ENCODE peak calls at places on chromosome 20, in seven cellular contexts. A, I, D, U, L, Q and F are unnamed samples.

GRCh38 chr20:49167811-49168507 is 20.2 kb downstream of the STAU1 start:
- DNase-seq in A (peak; percentile 31), I (no peak), D (no peak), U (no peak), L (no peak), Q (no peak), F (no peak)

GRCh38 chr20:1904160-1904559 is 9.0 kb downstream of the SIRPA start:
- DNase-seq in A (no peak), I (no peak), D (no peak), U (no peak), L (no peak), Q (no peak), F (no peak)

GRCh38 chr20:17971571-17972013 is 2.8 kb downstream of the MGME1 start:
- DNase-seq in A (peak; percentile 57), I (peak; percentile 64), D (no peak), U (no peak), L (peak; percentile 80), Q (no peak), F (no peak)

GRCh38 chr20:13170771-13171170 is 50.3 kb upstream of the ISM1 start:
- DNase-seq in A (no peak), I (no peak), D (no peak), U (no peak), L (no peak), Q (no peak), F (no peak)

GRCh38 chr20:25532015-25532751 is 53.1 kb downstream of the NINL start:
- DNase-seq in A (no peak), I (no peak), D (no peak), U (peak; percentile 75), L (peak; percentile 41), Q (no peak), F (no peak)

GRCh38 chr20:47330933-47331708 is 25.4 kb downstream of the ZMYND8 start:
- DNase-seq in A (peak; percentile 92), I (peak; percentile 94), D (peak; percentile 87), U (no peak), L (no peak), Q (no peak), F (peak; percentile 76)

GRCh38 chr20:23157741-23158140 is 71.6 kb upstream of the CD93 start:
- DNase-seq in A (no peak), I (no peak), D (no peak), U (peak; percentile 23), L (no peak), Q (no peak), F (no peak)

GRCh38 chr20:17150858-17151257 is 76.0 kb upstream of the PCSK2 start:
- DNase-seq in A (no peak), I (no peak), D (no peak), U (no peak), L (no peak), Q (no peak), F (no peak)

GRCh38 chr20:41692479-41693135 is 74.4 kb upstream of the CHD6 start:
- DNase-seq in A (peak; percentile 52), I (peak; percentile 86), D (peak; percentile 77), U (peak; percentile 83), L (peak; percentile 62), Q (peak; percentile 43), F (no peak)

DNA sequence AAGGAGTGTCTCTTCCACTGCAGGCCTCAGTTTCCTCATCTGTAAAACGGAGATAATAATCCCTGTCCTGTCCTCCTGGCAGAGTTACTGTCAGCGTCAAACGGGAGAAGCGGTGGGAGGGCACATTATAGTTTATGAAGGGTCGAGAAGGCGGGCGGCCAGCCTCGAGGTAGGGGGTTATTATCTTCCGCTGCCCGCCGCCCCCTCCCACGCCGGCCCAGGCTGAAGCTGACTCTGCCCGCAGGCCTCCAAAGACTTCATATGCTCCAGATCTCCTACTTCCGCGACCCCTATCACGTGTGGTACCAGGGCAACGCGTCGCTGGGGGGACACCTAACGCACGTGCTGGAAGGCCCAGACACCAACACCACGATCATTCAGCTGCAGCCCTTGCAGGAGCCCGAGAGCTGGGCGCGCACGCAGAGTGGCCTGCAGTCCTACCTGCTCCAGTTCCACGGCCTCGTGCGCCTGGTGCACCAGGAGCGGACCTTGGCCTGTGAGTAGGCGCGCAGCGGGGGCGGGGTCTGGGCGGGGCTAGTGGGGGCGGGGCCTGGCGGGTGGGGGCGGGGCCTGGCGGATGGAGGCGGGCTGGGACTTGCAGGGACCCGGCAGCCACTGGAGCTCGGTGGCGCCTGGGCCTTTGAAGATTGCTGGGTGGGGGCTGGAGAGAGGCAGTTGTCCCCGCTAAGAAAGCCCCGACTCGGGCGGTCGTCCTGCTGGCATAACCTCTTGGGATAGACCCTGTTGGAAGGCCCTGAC is 2.8 kb downstream of the PROCR start:
- DNase-seq in A (no peak), I (peak; percentile 79), D (peak; percentile 37), U (peak; percentile 74), L (peak; percentile 84), Q (no peak), F (no peak)
- TF ChIP-seq RAD21 in A (no peak), I (no peak), D (no peak), U (no peak), L (peak; percentile 44), Q (no peak), F (no peak)

GRCh38 chr20:63759377-63759901 is 19.9 kb downstream of the SLC2A4RG start:
- DNase-seq in A (no peak), I (no peak), D (no peak), U (no peak), L (no peak), Q (no peak), F (no peak)
- TF ChIP-seq POLR2A in A (no peak), I (no peak), D (no peak), U (no peak), L (no peak), Q (no peak), F (no peak)

DNA sequence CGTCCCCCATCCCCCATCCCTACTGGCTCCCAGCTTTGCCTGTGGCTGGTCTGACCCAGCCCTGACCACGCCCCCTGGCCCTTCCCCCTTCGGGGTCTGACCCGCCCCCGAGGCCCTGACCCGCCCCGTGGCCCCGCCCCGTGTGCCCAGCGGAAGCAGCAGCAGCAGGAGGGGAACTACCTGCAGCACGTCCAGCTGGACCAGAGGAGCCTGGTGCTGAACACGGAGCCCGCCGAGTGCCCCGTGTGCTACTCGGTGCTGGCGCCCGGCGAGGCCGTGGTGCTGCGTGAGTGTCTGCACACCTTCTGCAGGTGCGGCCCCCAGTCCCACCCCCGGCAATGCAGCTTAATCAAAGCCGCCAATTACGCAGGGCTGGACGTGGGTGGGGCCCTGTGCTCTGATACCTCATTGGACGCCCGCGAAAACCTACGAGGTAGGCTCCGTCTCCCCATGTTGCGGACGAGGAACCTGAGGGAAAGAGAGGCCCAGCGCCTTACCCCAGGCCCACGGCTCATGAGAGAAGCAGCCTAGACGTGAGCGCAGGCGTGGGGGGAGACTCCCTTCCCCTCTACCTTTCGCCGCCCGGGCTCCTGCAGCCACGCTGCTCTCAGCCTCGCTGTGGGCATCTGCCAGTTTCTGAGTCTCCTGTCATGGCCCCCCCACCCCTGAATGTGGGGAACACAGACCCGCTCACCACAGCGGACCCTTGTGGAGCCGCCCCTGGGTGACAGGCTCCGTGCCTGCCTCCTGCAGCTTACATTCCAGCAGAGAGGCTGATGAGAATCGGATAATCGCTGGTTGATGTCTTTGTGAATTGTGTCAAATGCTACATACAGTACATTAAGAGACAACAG is 12.8 kb downstream of the RBCK1 start:
- DNase-seq in A (no peak), I (peak; percentile 49), D (peak; percentile 70), U (peak; percentile 67), L (no peak), Q (no peak), F (no peak)
- TF ChIP-seq RAD21 in A (no peak), I (no peak), D (no peak), U (no peak), L (no peak), Q (no peak), F (no peak)

DNA sequence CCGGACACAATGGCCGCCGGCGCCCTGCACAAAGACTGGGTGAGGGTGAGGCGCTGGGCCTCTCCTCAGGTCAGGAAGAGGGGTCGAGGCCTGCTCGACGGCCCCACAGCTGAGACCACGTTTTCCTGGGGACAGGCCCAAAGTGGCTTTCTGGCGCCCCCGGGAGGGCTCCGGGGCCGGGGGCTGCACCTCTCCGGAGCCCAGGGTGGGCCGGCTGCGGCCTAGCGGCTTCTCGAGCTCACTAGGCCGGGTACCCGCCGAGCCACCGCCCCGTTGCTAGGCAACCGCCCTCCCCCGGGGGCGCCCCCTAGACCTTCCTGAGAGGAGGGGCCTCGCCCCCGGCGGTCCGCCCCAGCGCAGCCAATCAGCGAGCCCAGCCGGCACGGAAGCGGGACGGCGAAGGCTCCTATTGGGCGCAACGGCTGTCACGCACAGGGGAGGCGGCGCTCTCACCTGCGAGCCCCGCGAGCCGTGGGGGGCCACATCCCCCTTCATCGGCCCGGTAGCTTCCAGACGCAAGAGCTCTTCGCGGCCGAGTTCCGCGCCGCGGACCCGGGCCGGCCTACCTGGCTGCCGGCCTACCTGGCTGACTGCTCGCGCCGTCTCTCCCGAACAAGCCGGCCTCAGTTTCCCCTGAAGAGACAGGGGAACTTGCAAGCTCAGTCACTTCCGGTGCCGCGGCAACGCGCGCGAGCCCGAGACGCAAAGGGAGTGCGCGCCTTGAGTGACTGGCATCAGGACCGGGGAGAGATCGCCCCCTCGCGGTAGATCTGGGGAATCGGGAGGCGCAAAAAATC is 812 bp upstream of the BCL2L1 start:
- DNase-seq in A (peak; percentile 98), I (peak; percentile 99), D (peak; percentile 99), U (peak; percentile 99), L (peak; percentile 99), Q (peak; percentile 83), F (peak; percentile 95)
- TF ChIP-seq POLR2A in A (peak; percentile 63), I (no peak), D (peak; percentile 20), U (no peak), L (peak; percentile 77), Q (peak; percentile 73), F (peak; percentile 67)

DNA sequence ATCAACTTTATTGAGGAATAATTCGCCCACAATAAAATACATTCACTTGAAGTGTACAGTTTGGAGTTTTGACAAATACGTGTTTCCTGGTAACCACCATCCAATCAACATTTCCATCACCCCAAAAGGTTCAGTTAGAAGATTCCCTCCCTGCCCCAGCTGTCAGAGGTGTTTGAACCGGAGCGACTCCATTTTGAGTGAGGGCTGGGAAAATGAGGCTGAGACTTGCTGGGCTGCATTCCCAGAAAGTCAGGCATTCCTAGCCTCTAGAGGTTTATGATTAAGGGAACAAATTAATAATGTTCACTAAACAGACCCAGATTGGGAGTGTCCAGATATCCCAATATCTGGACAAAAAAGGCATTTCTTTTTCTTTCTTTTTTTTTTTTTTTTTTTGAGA is 33.0 kb upstream of the BLCAP start:
- DNase-seq in A (no peak), I (no peak), D (no peak), U (no peak), L (no peak), Q (no peak), F (no peak)
- TF ChIP-seq RAD21 in A (no peak), I (no peak), D (no peak), U (no peak), L (no peak), Q (no peak), F (no peak)

DNA sequence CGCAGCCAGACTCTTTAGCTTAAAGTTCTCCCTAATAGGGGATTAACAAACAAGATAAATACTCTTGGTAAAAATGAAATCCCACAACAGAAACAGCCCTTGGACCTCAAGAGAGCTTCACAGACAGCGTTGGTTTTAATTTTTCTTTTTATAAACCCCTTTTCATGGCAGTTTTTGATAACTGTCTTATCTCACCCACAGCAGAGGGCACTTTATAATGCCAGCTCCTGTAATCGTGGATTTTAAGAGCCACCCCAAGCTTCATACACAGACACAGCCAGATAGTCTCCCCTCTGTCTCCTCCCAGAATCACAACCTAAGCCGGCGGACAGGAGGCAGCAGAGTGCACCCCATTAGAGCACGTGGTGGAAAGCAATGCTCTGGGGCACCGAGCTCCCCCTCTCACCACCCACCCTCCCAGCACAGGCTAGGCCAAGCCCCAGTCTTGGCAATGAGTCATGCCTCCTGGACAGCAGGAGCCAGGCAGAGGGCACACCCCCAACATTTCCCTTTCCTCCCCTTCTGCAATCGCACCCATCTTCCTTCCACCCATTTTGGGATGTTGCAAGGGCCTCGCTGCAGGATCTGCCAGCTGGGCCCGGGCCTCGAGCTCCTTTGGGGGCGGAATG is 2.5 kb downstream of the JAG1 start:
- DNase-seq in A (peak; percentile 94), I (peak; percentile 23), D (peak; percentile 94), U (peak; percentile 69), L (peak; percentile 93), Q (peak; percentile 69), F (no peak)
- TF ChIP-seq POLR2A in A (peak; percentile 37), I (no peak), D (no peak), U (no peak), L (peak; percentile 58), Q (no peak), F (no peak)